ENCODE peak calls at places on chromosomes 11 and 22, in five cellular contexts. L is GM23248, G is stomach, Q is mammary epithelial cell, W is ovary. I is an unnamed sample.
A peak's percentile ranks its signal among the peaks of the same experiment; 100 is the strongest.

GRCh38 chr11:75389276-75389605 is 10.1 kb upstream of the RPS3 start:
- DNase-seq in G (no peak), W (no peak), Q (no peak), L (no peak), I (no peak)

GRCh38 chr22:30424471-30425326 is 869 bp upstream of the MTFP1 start:
- DNase-seq in Q (peak; percentile 52), W (no peak), L (peak; percentile 70), G (no peak), I (peak; percentile 50)

GRCh38 chr11:64181506-64182411 is 4.2 kb upstream of the STIP1 start:
- DNase-seq in L (peak; percentile 97), W (peak; percentile 88), Q (peak; percentile 66), G (peak; percentile 93), I (peak; percentile 88)

GRCh38 chr11:76208829-76209670 is 2.7 kb upstream of the WNT11 start:
- DNase-seq in Q (peak; percentile 30), L (peak; percentile 64), W (peak; percentile 72), G (peak; percentile 69), I (no peak)

GRCh38 chr11:46906596-46906995 is 11.8 kb downstream of the LRP4 start:
- DNase-seq in W (no peak), G (peak; percentile 34), L (no peak), Q (no peak), I (no peak)

GRCh38 chr11:94504689-94505293 is 7.5 kb upstream of the C11orf97 start:
- DNase-seq in W (no peak), G (no peak), L (peak; percentile 67), Q (peak; percentile 38), I (peak; percentile 69)

GRCh38 chr11:132992838-132993680 is 539.2 kb downstream of the OPCML start:
- DNase-seq in Q (no peak), W (no peak), G (no peak), L (peak; percentile 37), I (no peak)

GRCh38 chr22:44671742-44672141 is 30.3 kb upstream of the PRR5 start:
- DNase-seq in Q (peak; percentile 42), G (no peak), W (no peak), L (peak; percentile 62), I (peak; percentile 72)

GRCh38 chr11:86192858-86193257 is 51.7 kb upstream of the EED start:
- DNase-seq in Q (no peak), G (no peak), L (no peak), W (no peak), I (no peak)

GRCh38 chr11:71248656-71249055 is 3.7 kb downstream of the SHANK2 start:
- DNase-seq in G (no peak), W (no peak), Q (no peak), L (no peak), I (no peak)

GRCh38 chr11:71247551-71248250 is 4.7 kb downstream of the SHANK2 start:
- DNase-seq in Q (no peak), W (no peak), L (no peak), G (peak; percentile 52), I (no peak)

GRCh38 chr11:71249301-71249700 is 3.1 kb downstream of the SHANK2 start:
- DNase-seq in G (peak; percentile 25), Q (no peak), L (no peak), W (no peak), I (no peak)

GRCh38 chr11:71246559-71246958 is 5.8 kb downstream of the SHANK2 start:
- DNase-seq in W (no peak), Q (no peak), L (no peak), G (peak; percentile 5), I (no peak)

DNA sequence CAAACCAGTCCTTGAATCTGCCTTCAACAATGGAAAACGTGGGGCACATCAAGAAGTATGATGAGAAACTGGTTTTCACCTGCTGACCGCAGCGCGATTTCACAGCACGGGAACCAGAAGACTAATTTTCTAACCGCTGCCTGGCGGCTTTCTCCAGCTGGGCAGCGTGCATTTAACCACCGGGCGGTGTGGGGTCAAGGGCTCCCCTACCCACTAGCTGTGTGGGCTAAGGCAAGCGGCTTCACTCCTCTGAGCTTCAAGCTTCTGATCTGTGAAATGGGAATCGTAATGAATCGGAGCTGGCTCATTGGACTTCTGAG is 4.2 kb downstream of the SHANK2 start:
- DNase-seq in L (no peak), W (no peak), G (no peak), Q (no peak), I (no peak)
- H3K4me3 ChIP-seq in L (no peak overlapping the region), W (no peak overlapping the region), G (no peak overlapping the region), Q (no peak overlapping the region), I (no peak overlapping the region)

GRCh38 chr11:66856496-66857233 is at the start of gene LRFN4:
- DNase-seq in W (no peak), G (peak; percentile 61), L (peak; percentile 77), Q (peak; percentile 58), I (peak; percentile 31)

GRCh38 chr11:66857927-66858185 is 992 bp downstream of the LRFN4 start:
- DNase-seq in L (no peak), G (no peak), W (no peak), Q (no peak), I (no peak)

GRCh38 chr11:66855574-66856495 is 1.0 kb upstream of the LRFN4 start:
- DNase-seq in G (peak; percentile 94), Q (peak; percentile 82), L (peak; percentile 97), W (peak; percentile 90), I (peak; percentile 47)

GRCh38 chr11:66858186-66858938 is 1.5 kb downstream of the LRFN4 start:
- DNase-seq in L (peak; percentile 10), Q (no peak), W (no peak), G (no peak), I (no peak)

DNA sequence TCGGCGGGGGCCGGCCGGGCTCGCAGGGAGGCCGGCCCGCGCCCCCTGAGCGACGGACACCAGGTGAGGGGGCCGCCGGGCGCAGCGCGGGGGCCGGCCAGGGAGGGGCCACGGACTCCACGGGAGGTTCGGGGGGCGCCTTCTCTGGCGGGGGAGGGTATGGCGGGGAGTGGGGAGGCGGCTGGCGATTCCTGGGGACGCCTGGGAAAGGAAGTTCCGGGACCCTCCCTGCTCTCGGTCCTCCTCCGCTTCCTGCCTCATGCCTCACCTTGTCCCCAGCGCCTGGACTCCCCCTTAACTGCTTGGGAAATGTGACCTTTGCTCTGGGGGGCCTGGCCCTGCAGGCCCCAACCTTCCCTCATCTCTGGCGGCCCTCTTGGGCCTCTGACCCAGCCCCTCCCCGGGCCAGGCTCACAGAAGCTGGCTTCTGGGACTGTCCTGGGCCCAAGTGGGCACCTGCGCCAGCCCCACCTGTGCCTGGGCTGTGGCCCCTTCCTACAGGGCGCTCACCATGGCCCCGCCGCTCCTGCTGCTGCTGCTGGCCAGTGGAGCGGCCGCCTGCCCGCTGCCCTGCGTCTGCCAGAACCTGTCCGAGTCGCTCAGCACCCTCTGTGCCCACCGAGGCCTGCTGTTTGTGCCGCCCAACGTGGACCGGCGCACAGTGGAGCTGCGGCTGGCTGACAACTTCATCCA is 516 bp downstream of the LRFN4 start:
- DNase-seq in Q (peak; percentile 19), G (no peak), L (peak; percentile 31), W (no peak), I (no peak)
- H3K4me3 ChIP-seq in Q (peak overlapping the region; percentile 37), G (peak overlapping the region; percentile 68), L (peak overlapping the region; percentile 85), W (peak overlapping the region; percentile 64), I (peak overlapping the region; percentile 66)

DNA sequence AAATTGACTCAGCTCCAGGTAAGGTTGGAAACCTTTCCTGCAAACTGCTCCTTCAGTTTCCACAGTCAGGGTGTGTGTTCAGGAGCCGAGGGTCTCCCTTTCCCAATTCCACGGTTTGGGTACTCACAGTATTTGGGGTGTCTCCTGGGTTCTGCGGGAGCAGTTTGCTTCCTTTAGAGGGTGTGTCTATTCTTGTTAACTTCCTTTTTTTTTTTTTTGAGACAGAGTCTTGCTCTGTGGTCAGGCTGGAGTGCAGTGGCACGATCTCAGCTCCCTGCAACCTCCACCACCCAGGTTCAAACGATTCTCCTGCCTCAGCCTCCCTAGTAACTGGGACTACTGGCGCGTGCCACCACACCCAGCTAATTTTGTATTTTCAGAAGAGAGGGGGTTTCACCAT is 251.4 kb downstream of the LUZP2 start:
- DNase-seq in G (no peak), L (no peak), W (no peak), Q (no peak), I (no peak)
- H3K4me3 ChIP-seq in G (no peak overlapping the region), L (no peak overlapping the region), W (no peak overlapping the region), Q (no peak overlapping the region), I (no peak overlapping the region)

DNA sequence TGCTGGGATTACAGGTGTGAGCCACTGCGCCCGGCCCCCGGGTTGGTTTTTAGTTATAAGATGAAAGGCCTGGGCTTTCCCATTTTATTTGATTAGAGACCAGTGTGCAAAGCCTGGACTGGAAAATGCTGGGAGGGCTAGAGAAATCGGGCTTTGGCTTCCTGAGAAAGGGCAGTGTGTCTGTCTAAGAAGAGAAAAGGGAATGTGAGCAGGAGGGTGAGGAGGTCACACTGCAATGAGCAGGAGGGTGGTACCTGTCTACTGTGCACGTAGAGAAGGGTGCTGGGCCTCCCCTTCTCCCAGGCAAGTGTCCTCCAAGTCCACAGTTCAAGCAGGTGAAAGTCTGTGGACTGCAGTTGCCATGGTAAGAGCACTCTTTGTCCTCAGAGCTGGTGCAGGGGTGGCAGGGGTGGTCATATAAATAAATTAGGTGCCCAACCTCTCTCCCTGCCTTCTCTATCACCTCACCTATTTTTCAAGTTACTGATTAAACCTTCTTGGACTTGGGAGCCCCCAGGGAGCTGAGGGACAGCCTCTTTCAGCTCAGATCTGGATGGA is 30.8 kb downstream of the SLC5A1 start:
- DNase-seq in G (no peak), W (no peak), Q (no peak), L (no peak), I (no peak)
- H3K4me3 ChIP-seq in G (no peak overlapping the region), W (no peak overlapping the region), Q (no peak overlapping the region), L (no peak overlapping the region), I (no peak overlapping the region)

DNA sequence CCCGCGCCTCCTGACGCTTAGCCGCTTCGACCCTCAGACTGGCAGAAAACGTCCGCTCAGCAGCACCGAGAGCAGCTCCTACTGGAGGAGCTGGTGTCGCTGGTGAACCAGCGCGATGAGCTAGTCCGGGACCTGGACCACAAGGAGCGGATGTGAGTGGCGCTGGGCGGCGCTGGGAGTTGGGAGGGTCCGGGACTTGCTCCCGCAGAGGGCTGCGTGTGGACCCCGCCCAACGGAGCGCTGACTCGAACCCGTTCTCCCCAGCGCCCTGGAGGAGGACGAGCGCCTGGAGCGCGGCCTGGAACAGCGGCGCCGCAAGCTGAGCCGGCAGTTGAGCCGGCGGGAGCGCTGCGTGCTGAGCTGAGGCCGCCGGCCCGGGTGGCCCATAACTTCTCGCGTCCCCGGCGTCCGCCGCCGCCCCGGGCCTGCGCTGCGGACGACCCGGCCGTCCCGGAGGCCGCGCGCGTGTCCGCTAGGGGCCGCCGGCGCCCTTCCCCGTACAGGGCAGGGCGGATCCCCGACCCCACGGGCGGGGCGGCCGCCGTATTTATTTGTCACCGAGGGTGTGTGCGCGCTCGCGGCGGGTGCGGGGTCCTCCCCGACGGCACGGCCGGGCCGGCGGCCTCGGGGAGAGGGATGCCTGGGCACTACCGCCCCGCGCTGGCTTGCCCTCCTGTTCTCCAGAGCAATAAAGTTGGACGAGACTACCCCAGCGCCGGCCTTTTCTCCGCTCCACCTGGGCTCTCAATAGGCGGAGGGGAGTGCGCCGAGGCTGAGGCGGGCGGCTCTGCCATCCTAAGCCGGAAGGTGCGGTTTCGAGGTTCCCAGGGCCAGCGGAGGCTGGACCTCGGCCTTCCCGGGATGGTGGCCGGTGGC is 3.4 kb downstream of the KCNK7 start:
- DNase-seq in W (peak; percentile 42), G (peak; percentile 52), Q (no peak), L (no peak), I (no peak)
- H3K4me3 ChIP-seq in W (no peak overlapping the region), G (peak overlapping the region; percentile 26), Q (no peak overlapping the region), L (no peak overlapping the region), I (peak overlapping the region; percentile 8)